ENCODE peak calls at places on chromosomes 5 and 9, in seven cellular contexts. One of them, this sample, is unnamed.

GRCh38 chr9:80449513-80449912 is 877.7 kb downstream of the TLE4 start:
- DNase-seq in H1: no peak
- DNase-seq in ovary: no peak
- DNase-seq in A673: no peak
- DNase-seq in neuronal stem cell: no peak
- DNase-seq in GM06990: no peak
- DNase-seq in tibial artery: no peak
- DNase-seq in this sample: no peak

GRCh38 chr5:60763061-60763460 is 63.1 kb upstream of the DEPDC1B start:
- DNase-seq in ovary: no peak
- DNase-seq in neuronal stem cell: no peak
- DNase-seq in tibial artery: no peak
- DNase-seq in A673: no peak
- DNase-seq in H1: no peak
- DNase-seq in GM06990: no peak
- DNase-seq in this sample: no peak

GRCh38 chr9:113677057-113677456 is 199.1 kb upstream of the ZNF618 start:
- DNase-seq in tibial artery: no peak
- DNase-seq in ovary: no peak
- DNase-seq in H1: no peak
- DNase-seq in neuronal stem cell: no peak
- DNase-seq in GM06990: no peak
- DNase-seq in A673: no peak
- DNase-seq in this sample: no peak

GRCh38 chr5:38870595-38870994 is 24.8 kb downstream of the OSMR start:
- DNase-seq in tibial artery: no peak
- DNase-seq in ovary: no peak
- DNase-seq in GM06990: no peak
- DNase-seq in A673: no peak
- DNase-seq in neuronal stem cell: no peak
- DNase-seq in H1: no peak
- DNase-seq in this sample: no peak

GRCh38 chr5:43702815-43703214 is 99.8 kb downstream of the NNT start:
- DNase-seq in neuronal stem cell: no peak
- DNase-seq in GM06990: no peak
- DNase-seq in A673: peak; percentile 80
- DNase-seq in tibial artery: no peak
- DNase-seq in H1: no peak
- DNase-seq in ovary: no peak
- DNase-seq in this sample: no peak

GRCh38 chr5:18778226-18778625 is 1144.0 kb downstream of the TAF11L14 start:
- DNase-seq in neuronal stem cell: no peak
- DNase-seq in A673: no peak
- DNase-seq in tibial artery: no peak
- DNase-seq in ovary: no peak
- DNase-seq in GM06990: no peak
- DNase-seq in H1: no peak
- DNase-seq in this sample: no peak

GRCh38 chr5:148666353-148666752 is 12.0 kb upstream of the HTR4 start:
- DNase-seq in tibial artery: no peak
- DNase-seq in neuronal stem cell: no peak
- DNase-seq in A673: no peak
- DNase-seq in GM06990: no peak
- DNase-seq in H1: no peak
- DNase-seq in ovary: no peak
- DNase-seq in this sample: no peak

GRCh38 chr9:76562511-76562911 is 103.5 kb downstream of the GCNT1 start:
- DNase-seq in GM06990: peak; percentile 24
- DNase-seq in H1: no peak
- DNase-seq in neuronal stem cell: no peak
- DNase-seq in tibial artery: no peak
- DNase-seq in A673: no peak
- DNase-seq in ovary: no peak
- DNase-seq in this sample: no peak

DNA sequence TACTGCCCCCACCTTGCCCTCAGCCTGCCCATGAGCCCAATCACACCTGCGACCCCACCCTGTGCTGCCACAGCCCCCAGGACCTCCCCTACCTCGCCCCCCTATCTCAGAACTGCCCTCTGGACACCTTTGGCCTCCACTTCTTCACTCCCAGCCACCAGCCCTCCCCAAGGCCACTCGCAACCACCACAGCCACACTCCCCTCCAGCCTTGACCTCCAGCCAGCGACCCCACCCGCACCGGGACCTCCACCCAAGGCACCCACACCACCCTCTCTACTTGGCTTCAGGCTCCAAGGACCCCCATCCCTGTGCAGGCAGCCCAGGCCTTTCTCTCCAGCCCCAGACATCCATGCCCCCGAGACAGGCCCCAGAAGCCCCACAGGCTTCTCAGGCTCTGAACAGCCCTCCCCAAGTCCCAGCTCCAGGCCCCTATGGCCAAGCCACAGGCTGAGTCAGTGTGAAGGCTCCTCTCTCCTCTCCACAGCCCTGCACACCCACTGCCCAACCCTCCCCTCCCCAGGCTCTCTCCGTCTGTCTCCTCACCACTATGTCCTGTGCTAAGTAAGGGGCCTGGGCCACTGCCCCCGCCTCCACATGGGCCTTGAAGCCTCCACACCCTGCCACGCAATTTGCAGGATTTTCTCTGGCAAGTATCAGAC is 2.0 kb downstream of the AK1 start:
- DNase-seq in ovary: peak; percentile 61
- DNase-seq in GM06990: no peak
- DNase-seq in H1: no peak
- DNase-seq in neuronal stem cell: no peak
- DNase-seq in A673: no peak
- DNase-seq in tibial artery: no peak
- DNase-seq in this sample: peak; percentile 49
- H3K36me3 ChIP-seq in ovary: no peaks in the 10 kb centered on the region
- H3K36me3 ChIP-seq in GM06990: no peaks in the 10 kb centered on the region
- H3K36me3 ChIP-seq in H1: no peaks in the 10 kb centered on the region
- H3K36me3 ChIP-seq in neuronal stem cell: no peaks in the 10 kb centered on the region
- H3K36me3 ChIP-seq in A673: no peaks in the 10 kb centered on the region
- H3K36me3 ChIP-seq in tibial artery: peaks cover 22% of the 10 kb centered on the region
- H3K36me3 ChIP-seq in this sample: peaks cover under 1% of the 10 kb centered on the region

GRCh38 chr5:120106912-120107525 is 357.1 kb upstream of the PRR16 start:
- DNase-seq in tibial artery: no peak
- DNase-seq in A673: no peak
- DNase-seq in GM06990: no peak
- DNase-seq in ovary: no peak
- DNase-seq in neuronal stem cell: no peak
- DNase-seq in H1: no peak
- DNase-seq in this sample: no peak
- H3K27me3 ChIP-seq in tibial artery: no peaks in the 10 kb centered on the region
- H3K27me3 ChIP-seq in A673: no peaks in the 10 kb centered on the region
- H3K27me3 ChIP-seq in GM06990: no peaks in the 10 kb centered on the region
- H3K27me3 ChIP-seq in ovary: no peaks in the 10 kb centered on the region
- H3K27me3 ChIP-seq in neuronal stem cell: no peaks in the 10 kb centered on the region
- H3K27me3 ChIP-seq in H1: no peaks in the 10 kb centered on the region
- H3K27me3 ChIP-seq in this sample: no peaks in the 10 kb centered on the region

DNA sequence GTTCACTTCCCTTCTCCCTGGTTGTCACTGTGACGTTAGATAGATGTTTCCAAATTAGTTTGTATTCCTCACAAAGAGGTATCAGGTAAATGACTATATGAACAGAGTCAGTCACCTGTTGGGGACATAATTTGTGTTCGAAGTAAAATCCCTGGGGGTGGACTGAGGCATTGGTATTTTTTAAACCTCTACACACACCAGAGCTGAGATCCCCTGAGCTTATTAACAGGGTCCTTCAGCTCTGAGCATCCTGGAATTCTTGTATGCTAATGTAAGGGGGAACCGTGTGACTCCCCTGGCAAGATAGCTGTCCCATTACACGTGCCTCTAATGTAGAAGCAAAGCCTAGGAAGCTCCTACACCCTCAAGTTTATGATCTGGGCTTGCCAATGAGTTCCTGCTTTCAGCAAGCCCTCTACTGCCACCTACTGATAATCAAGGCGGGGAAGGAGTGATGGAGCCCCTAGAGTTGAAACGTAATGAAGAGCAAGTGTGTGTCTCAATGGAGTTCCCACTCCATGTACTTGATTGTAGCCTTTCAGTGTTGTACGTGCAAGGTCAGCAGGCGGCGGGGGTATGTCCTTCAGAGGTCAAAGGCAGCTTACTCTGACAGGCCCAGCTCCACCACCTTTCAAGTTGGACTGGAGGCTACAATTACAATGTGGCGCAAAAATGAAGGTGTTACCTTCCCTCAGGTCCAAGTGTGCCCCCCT is 14.4 kb downstream of the PRKACG start:
- DNase-seq in A673: peak; percentile 78
- DNase-seq in GM06990: no peak
- DNase-seq in tibial artery: peak; percentile 63
- DNase-seq in H1: peak; percentile 60
- DNase-seq in ovary: peak; percentile 65
- DNase-seq in neuronal stem cell: peak; percentile 52
- DNase-seq in this sample: no peak
- H3K36me3 ChIP-seq in A673: no peaks in the 10 kb centered on the region
- H3K36me3 ChIP-seq in GM06990: no peaks in the 10 kb centered on the region
- H3K36me3 ChIP-seq in tibial artery: no peaks in the 10 kb centered on the region
- H3K36me3 ChIP-seq in H1: no peaks in the 10 kb centered on the region
- H3K36me3 ChIP-seq in ovary: no peaks in the 10 kb centered on the region
- H3K36me3 ChIP-seq in neuronal stem cell: peaks cover 74% of the 10 kb centered on the region
- H3K36me3 ChIP-seq in this sample: no peaks in the 10 kb centered on the region

GRCh38 chr5:3214838-3215374 is 380.7 kb upstream of the IRX1 start:
- DNase-seq in GM06990: no peak
- DNase-seq in tibial artery: no peak
- DNase-seq in neuronal stem cell: no peak
- DNase-seq in H1: no peak
- DNase-seq in A673: no peak
- DNase-seq in ovary: no peak
- DNase-seq in this sample: no peak
- H3K27me3 ChIP-seq in GM06990: no peaks in the 10 kb centered on the region
- H3K27me3 ChIP-seq in tibial artery: no peaks in the 10 kb centered on the region
- H3K27me3 ChIP-seq in neuronal stem cell: no peaks in the 10 kb centered on the region
- H3K27me3 ChIP-seq in H1: no peaks in the 10 kb centered on the region
- H3K27me3 ChIP-seq in A673: no peaks in the 10 kb centered on the region
- H3K27me3 ChIP-seq in ovary: no peaks in the 10 kb centered on the region
- H3K27me3 ChIP-seq in this sample: no peaks in the 10 kb centered on the region

GRCh38 chr5:125695994-125696679 is 727.1 kb upstream of the GRAMD2B start:
- DNase-seq in tibial artery: no peak
- DNase-seq in H1: no peak
- DNase-seq in GM06990: no peak
- DNase-seq in neuronal stem cell: no peak
- DNase-seq in ovary: no peak
- DNase-seq in A673: no peak
- DNase-seq in this sample: no peak
- H3K36me3 ChIP-seq in tibial artery: no peaks in the 10 kb centered on the region
- H3K36me3 ChIP-seq in H1: no peaks in the 10 kb centered on the region
- H3K36me3 ChIP-seq in GM06990: no peaks in the 10 kb centered on the region
- H3K36me3 ChIP-seq in neuronal stem cell: no peaks in the 10 kb centered on the region
- H3K36me3 ChIP-seq in ovary: no peaks in the 10 kb centered on the region
- H3K36me3 ChIP-seq in A673: no peaks in the 10 kb centered on the region
- H3K36me3 ChIP-seq in this sample: no peaks in the 10 kb centered on the region

DNA sequence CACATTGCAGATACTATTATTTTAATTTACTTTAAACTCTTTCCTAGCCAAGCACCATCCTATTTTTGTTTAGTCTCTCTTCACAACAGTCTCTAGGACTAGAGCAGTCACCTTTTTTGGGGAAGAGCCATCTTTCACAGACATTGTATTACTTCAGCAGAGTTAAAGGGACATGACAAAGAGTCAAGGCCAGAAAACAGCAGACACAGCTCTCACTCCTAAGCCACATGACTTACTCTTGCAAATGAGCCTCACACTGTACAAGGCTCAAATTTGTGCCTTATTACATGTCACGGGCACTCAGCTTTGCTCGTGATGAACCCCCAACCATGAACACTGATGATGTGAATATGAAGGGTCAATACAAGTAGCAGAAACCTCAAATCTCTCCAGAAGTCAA is 104.3 kb downstream of the ZNF608 start:
- DNase-seq in H1: no peak
- DNase-seq in ovary: no peak
- DNase-seq in neuronal stem cell: no peak
- DNase-seq in tibial artery: no peak
- DNase-seq in GM06990: no peak
- DNase-seq in A673: no peak
- DNase-seq in this sample: no peak
- H3K27me3 ChIP-seq in H1: no peaks in the 10 kb centered on the region
- H3K27me3 ChIP-seq in ovary: no peaks in the 10 kb centered on the region
- H3K27me3 ChIP-seq in neuronal stem cell: no peaks in the 10 kb centered on the region
- H3K27me3 ChIP-seq in tibial artery: no peaks in the 10 kb centered on the region
- H3K27me3 ChIP-seq in GM06990: no peaks in the 10 kb centered on the region
- H3K27me3 ChIP-seq in A673: no peaks in the 10 kb centered on the region
- H3K27me3 ChIP-seq in this sample: no peaks in the 10 kb centered on the region

GRCh38 chr9:109088221-109088620 is 31.5 kb downstream of the TMEM245 start:
- DNase-seq in A673: no peak
- DNase-seq in ovary: no peak
- DNase-seq in GM06990: no peak
- DNase-seq in tibial artery: no peak
- DNase-seq in H1: no peak
- DNase-seq in neuronal stem cell: no peak
- DNase-seq in this sample: no peak

GRCh38 chr9:109087795-109088194 is 32.0 kb downstream of the TMEM245 start:
- DNase-seq in ovary: no peak
- DNase-seq in GM06990: no peak
- DNase-seq in A673: no peak
- DNase-seq in neuronal stem cell: no peak
- DNase-seq in tibial artery: no peak
- DNase-seq in H1: no peak
- DNase-seq in this sample: no peak

GRCh38 chr9:109085510-109085909 is 34.2 kb downstream of the TMEM245 start:
- DNase-seq in GM06990: no peak
- DNase-seq in H1: no peak
- DNase-seq in A673: no peak
- DNase-seq in neuronal stem cell: no peak
- DNase-seq in ovary: no peak
- DNase-seq in tibial artery: no peak
- DNase-seq in this sample: no peak

GRCh38 chr9:109083813-109084405 is 35.8 kb downstream of the TMEM245 start:
- DNase-seq in H1: no peak
- DNase-seq in GM06990: no peak
- DNase-seq in ovary: no peak
- DNase-seq in A673: no peak
- DNase-seq in neuronal stem cell: no peak
- DNase-seq in tibial artery: no peak
- DNase-seq in this sample: no peak

GRCh38 chr9:109086221-109086620 is 33.5 kb downstream of the TMEM245 start:
- DNase-seq in tibial artery: no peak
- DNase-seq in ovary: no peak
- DNase-seq in neuronal stem cell: no peak
- DNase-seq in H1: no peak
- DNase-seq in GM06990: no peak
- DNase-seq in A673: no peak
- DNase-seq in this sample: no peak
- H3K36me3 ChIP-seq in tibial artery: peaks cover 49% of the 10 kb centered on the region
- H3K36me3 ChIP-seq in ovary: no peaks in the 10 kb centered on the region
- H3K36me3 ChIP-seq in neuronal stem cell: peaks cover 95% of the 10 kb centered on the region
- H3K36me3 ChIP-seq in H1: peaks cover 18% of the 10 kb centered on the region
- H3K36me3 ChIP-seq in GM06990: no peaks in the 10 kb centered on the region
- H3K36me3 ChIP-seq in A673: peaks cover 39% of the 10 kb centered on the region
- H3K36me3 ChIP-seq in this sample: peaks cover 82% of the 10 kb centered on the region

DNA sequence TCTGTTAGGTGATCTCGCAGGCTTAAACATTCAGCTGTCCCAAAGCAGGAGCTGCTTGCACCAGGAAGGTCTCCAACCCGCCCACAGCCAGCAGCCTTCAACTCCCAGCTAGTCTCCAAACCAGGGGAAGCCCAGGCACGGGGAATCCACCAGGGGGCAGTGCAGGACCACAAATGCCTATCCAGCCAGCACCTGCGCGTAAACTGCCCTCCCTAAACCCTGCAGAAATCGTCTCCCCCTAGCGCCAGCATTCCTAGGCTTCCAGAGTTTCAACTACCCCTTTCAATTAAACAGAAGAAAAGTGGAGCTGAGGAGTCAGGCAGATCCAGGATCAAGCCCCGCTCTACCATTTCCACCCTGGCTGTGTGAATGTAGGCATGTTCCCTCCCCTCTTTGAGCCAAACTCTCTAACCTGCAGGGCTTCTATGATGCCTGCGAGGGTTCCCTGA is 72.0 kb downstream of the HRH2 start:
- DNase-seq in ovary: peak; percentile 93
- DNase-seq in GM06990: peak; percentile 44
- DNase-seq in A673: peak; percentile 88
- DNase-seq in neuronal stem cell: peak; percentile 96
- DNase-seq in tibial artery: peak; percentile 90
- DNase-seq in H1: peak; percentile 97
- DNase-seq in this sample: peak; percentile 91
- H3K27me3 ChIP-seq in ovary: no peaks in the 10 kb centered on the region
- H3K27me3 ChIP-seq in GM06990: no peaks in the 10 kb centered on the region
- H3K27me3 ChIP-seq in A673: peaks cover 3% of the 10 kb centered on the region
- H3K27me3 ChIP-seq in neuronal stem cell: no peaks in the 10 kb centered on the region
- H3K27me3 ChIP-seq in tibial artery: no peaks in the 10 kb centered on the region
- H3K27me3 ChIP-seq in H1: no peaks in the 10 kb centered on the region
- H3K27me3 ChIP-seq in this sample: no peaks in the 10 kb centered on the region